ENCODE peak calls at places on chromosomes 5 and 9, in four cellular contexts. E is IMR-90, Q is right lobe of liver, O is cardiac fibroblast. M is an unnamed sample.
A peak's percentile ranks its signal among the peaks of the same experiment; 100 is the strongest.

GRCh38 chr5:161230222-161230621 is 316.3 kb downstream of the GABRB2 start:
- DNase-seq in E (no peak), Q (no peak), O (no peak), M (peak; percentile 0)

GRCh38 chr9:109274768-109275596 is 45.9 kb downstream of the EPB41L4B start:
- DNase-seq in E (no peak), Q (peak; percentile 57), O (no peak), M (no peak)

GRCh38 chr9:137429974-137430722 is 7.0 kb downstream of the NOXA1 start:
- DNase-seq in E (no peak), Q (no peak), O (no peak), M (no peak)

GRCh38 chr5:35067985-35068384 is 20.2 kb upstream of the AGXT2 start:
- DNase-seq in E (peak; percentile 26), Q (no peak), O (no peak), M (no peak)

GRCh38 chr9:108784998-108785397 is 70.8 kb downstream of the ACTL7B start:
- DNase-seq in E (no peak), Q (no peak), O (peak; percentile 84), M (no peak)

GRCh38 chr5:174793684-174794328 is 69.4 kb downstream of the MSX2 start:
- DNase-seq in E (peak; percentile 43), Q (peak; percentile 54), O (peak; percentile 57), M (no peak)

GRCh38 chr5:1277331-1277730 is 17.5 kb downstream of the TERT start:
- DNase-seq in E (no peak), Q (no peak), O (no peak), M (no peak)

GRCh38 chr9:26245072-26245471 is 566.8 kb upstream of the TUSC1 start:
- DNase-seq in E (peak; percentile 20), Q (no peak), O (no peak), M (peak; percentile 63)

GRCh38 chr5:125823572-125823971 is 599.6 kb upstream of the GRAMD2B start:
- DNase-seq in E (peak; percentile 45), Q (no peak), O (peak; percentile 59), M (no peak)

GRCh38 chr9:16413509-16414016 is 456.9 kb downstream of the BNC2 start:
- DNase-seq in E (peak; percentile 98), Q (no peak), O (peak; percentile 99), M (peak; percentile 49)

GRCh38 chr9:137095664-137096517 is 9.1 kb downstream of the MAN1B1 start:
- DNase-seq in E (no peak), Q (no peak), O (no peak), M (no peak)

GRCh38 chr5:158463971-158464370 is 605.0 kb upstream of the CLINT1 start:
- DNase-seq in E (peak; percentile 10), Q (peak; percentile 72), O (peak; percentile 83), M (no peak)

GRCh38 chr9:13513710-13514444 is 234.4 kb upstream of the MPDZ start:
- DNase-seq in E (no peak), Q (no peak), O (peak; percentile 67), M (no peak)

GRCh38 chr5:39760385-39761198 is 335.8 kb upstream of the DAB2 start:
- DNase-seq in E (peak; percentile 94), Q (no peak), O (peak; percentile 99), M (peak; percentile 63)

GRCh38 chr9:136087741-136088480 is 7.2 kb downstream of the NACC2 start:
- DNase-seq in E (no peak), Q (no peak), O (no peak), M (no peak)

GRCh38 chr5:80754900-80755299 is 100.1 kb upstream of the DHFR start:
- DNase-seq in E (peak; percentile 3), Q (no peak), O (peak; percentile 60), M (no peak)

GRCh38 chr5:10427201-10427600 is 14.5 kb upstream of the ROPN1L start:
- DNase-seq in E (no peak), Q (no peak), O (no peak), M (no peak)

GRCh38 chr5:483434-484184 is 40.6 kb downstream of the EXOC3 start:
- DNase-seq in E (no peak), Q (no peak), O (no peak), M (no peak)

GRCh38 chr9:137044042-137044441 is 1.9 kb downstream of the NPDC1 start:
- DNase-seq in E (no peak), Q (no peak), O (no peak), M (no peak)

GRCh38 chr5:9686211-9686610 is 56.1 kb upstream of the TAS2R1 start:
- DNase-seq in E (peak; percentile 83), Q (no peak), O (peak; percentile 88), M (peak; percentile 26)

GRCh38 chr5:138724470-138725146 is 28.6 kb upstream of the CTNNA1 start:
- DNase-seq in E (no peak), Q (no peak), O (peak; percentile 49), M (no peak)

GRCh38 chr5:148532962-148533670 is 121.2 kb downstream of the HTR4 start:
- DNase-seq in E (no peak), Q (no peak), O (no peak), M (no peak)

GRCh38 chr5:170638454-170639220 is 134.8 kb downstream of the KCNIP1 start:
- DNase-seq in E (peak; percentile 28), Q (peak; percentile 67), O (peak; percentile 64), M (no peak)

GRCh38 chr9:2494571-2494970 is 127.0 kb upstream of the VLDLR start:
- DNase-seq in E (peak; percentile 88), Q (no peak), O (peak; percentile 58), M (no peak)

GRCh38 chr5:88000877-88001276 is 267.8 kb downstream of the TMEM161B start:
- DNase-seq in E (no peak), Q (no peak), O (no peak), M (no peak)

GRCh38 chr5:77670526-77670925 is 32.0 kb upstream of the OTP start:
- DNase-seq in E (no peak), Q (no peak), O (no peak), M (no peak)

GRCh38 chr9:16728128-16728505 is 142.4 kb downstream of the BNC2 start:
- DNase-seq in E (peak; percentile 27), Q (no peak), O (peak; percentile 33), M (no peak)

GRCh38 chr9:114174876-114175771 is 19.8 kb downstream of the COL27A1 start:
- DNase-seq in E (peak; percentile 88), Q (peak; percentile 83), O (peak; percentile 45), M (no peak)

GRCh38 chr9:136988872-136989271 is 3.4 kb upstream of the PAXX start:
- DNase-seq in E (no peak), Q (no peak), O (no peak), M (no peak)

GRCh38 chr9:36194326-36195000 is 3.7 kb downstream of the CLTA start:
- DNase-seq in E (peak; percentile 25), Q (no peak), O (no peak), M (no peak)

GRCh38 chr9:36191290-36191645 is 547 bp downstream of the CLTA start:
- DNase-seq in E (no peak), Q (no peak), O (peak; percentile 31), M (no peak)

GRCh38 chr9:36192196-36192595 is 1.5 kb downstream of the CLTA start:
- DNase-seq in E (peak; percentile 20), Q (no peak), O (no peak), M (no peak)

GRCh38 chr9:36191696-36192095 is 975 bp downstream of the CLTA start:
- DNase-seq in E (no peak), Q (no peak), O (no peak), M (no peak)

GRCh38 chr9:36193049-36193448 is 2.3 kb downstream of the CLTA start:
- DNase-seq in E (peak; percentile 17), Q (no peak), O (no peak), M (no peak)
- H3K4me3 ChIP-seq in E (peak overlapping the region; percentile 43), Q (peak overlapping the region; percentile 1), O (peak overlapping the region; percentile 74), M (peak overlapping the region; percentile 90)

GRCh38 chr5:173629628-173630027 is 13.2 kb upstream of the BOD1 start:
- DNase-seq in E (no peak), Q (no peak), O (no peak), M (no peak)
- TF ChIP-seq CTCF in E (peak; percentile 21), Q (no peak), O (peak; percentile 35), M (peak; percentile 29)

DNA sequence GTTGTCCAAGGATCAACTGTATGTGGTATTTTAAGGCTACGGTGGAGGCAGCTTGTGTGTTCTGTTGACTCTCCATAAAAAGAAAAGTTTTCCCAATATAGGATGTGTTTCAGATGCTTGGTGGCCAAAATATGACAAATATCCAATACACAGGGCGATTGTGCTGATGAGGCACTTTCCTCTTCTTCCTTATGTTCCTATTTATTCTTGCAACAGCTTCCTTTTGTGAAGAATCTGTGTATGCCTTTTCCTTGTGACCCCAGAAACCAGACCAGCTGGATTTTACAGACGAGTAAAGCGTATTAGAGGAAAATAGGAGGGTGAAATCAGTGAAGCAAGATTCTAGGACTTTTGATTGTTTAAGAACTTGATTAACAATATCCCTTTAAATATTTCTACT is 452.0 kb downstream of the DMAC1 start:
- DNase-seq in E (no peak), Q (no peak), O (no peak), M (no peak)
- H3K4me3 ChIP-seq in E (no peak overlapping the region), Q (no peak overlapping the region), O (no peak overlapping the region), M (no peak overlapping the region)

GRCh38 chr5:94832685-94833084 is 214.2 kb downstream of the SLF1 start:
- DNase-seq in E (no peak), Q (no peak), O (no peak), M (no peak)

GRCh38 chr5:94830520-94830919 is 212.1 kb downstream of the SLF1 start:
- DNase-seq in E (no peak), Q (no peak), O (peak; percentile 55), M (no peak)
- TF ChIP-seq CTCF in E (peak; percentile 11), Q (peak; percentile 4), O (peak; percentile 49), M (peak; percentile 32)

DNA sequence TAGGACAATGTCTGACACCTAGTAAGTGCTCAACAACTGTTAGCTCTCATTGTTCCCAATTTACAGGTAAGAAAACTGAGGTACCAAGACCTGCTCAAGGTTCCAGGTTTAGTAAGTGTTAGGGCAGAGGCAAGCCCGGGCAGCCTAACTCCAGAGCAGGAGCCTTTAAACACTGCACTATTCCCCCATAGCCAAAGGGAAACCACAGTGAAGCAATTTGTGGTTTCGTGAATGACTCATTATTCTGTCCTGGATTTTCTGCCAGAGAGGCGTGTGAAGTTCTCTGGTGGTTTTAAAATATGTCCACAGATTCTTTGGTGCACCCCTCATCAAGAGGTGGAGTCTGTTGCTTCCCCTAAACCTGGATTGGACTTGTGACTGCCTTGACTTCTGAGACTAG is 1.0 kb upstream of the MCC start:
- DNase-seq in E (peak; percentile 99), Q (no peak), O (peak; percentile 99), M (peak; percentile 94)
- H3K4me3 ChIP-seq in E (no peak overlapping the region), Q (no peak overlapping the region), O (no peak overlapping the region), M (no peak overlapping the region)